ENCODE peak calls at places on chromosomes 12 and 14, in seven cellular contexts. Q is SW 1271, G is NCI-H2227 treated with DMSO at 0.1 percent for 48 hours, J is T1000, A is NCI-H2029, I is GM18507, P is GM13976. T is an unnamed sample.
A peak's percentile ranks its signal among the peaks of the same experiment; 100 is the strongest.

GRCh38 chr12:107057071-107057834 is 36.1 kb downstream of the CRY1 start:
- DNase-seq in Q (no peak), G (no peak), J (no peak), A (no peak), I (no peak), P (no peak), T (no peak)

GRCh38 chr12:38053655-38054464 is 262.7 kb upstream of the ALG10B start:
- DNase-seq in Q (no peak), G (no peak), J (no peak), A (no peak), I (no peak), P (no peak), T (no peak)

GRCh38 chr14:103191856-103192835 is 68.9 kb downstream of the TNFAIP2 start:
- DNase-seq in Q (no peak), G (no peak), J (no peak), A (no peak), I (no peak), P (no peak), T (no peak)

GRCh38 chr12:93990832-93991748 is 157.3 kb upstream of the PLXNC1 start:
- DNase-seq in Q (no peak), G (peak; percentile 78), J (no peak), A (no peak), I (no peak), P (no peak), T (no peak)

GRCh38 chr14:61646366-61647101 is 48.8 kb upstream of the HIF1A start:
- DNase-seq in Q (no peak), G (no peak), J (no peak), A (no peak), I (no peak), P (no peak), T (no peak)

GRCh38 chr12:15650399-15651128 is 138.6 kb downstream of the EPS8 start:
- DNase-seq in Q (no peak), G (no peak), J (no peak), A (no peak), I (no peak), P (no peak), T (no peak)

GRCh38 chr14:100673085-100673806 is 53.4 kb upstream of the DLK1 start:
- DNase-seq in Q (no peak), G (peak; percentile 50), J (no peak), A (peak; percentile 90), I (no peak), P (no peak), T (no peak)

GRCh38 chr14:54564071-54564798 is 2.7 kb upstream of the SAMD4A start:
- DNase-seq in Q (peak; percentile 6), G (peak; percentile 61), J (no peak), A (peak; percentile 45), I (no peak), P (peak; percentile 38), T (no peak)

GRCh38 chr14:52131640-52132320 is 62.9 kb upstream of the NID2 start:
- DNase-seq in Q (peak; percentile 49), G (peak; percentile 47), J (peak; percentile 74), A (peak; percentile 17), I (peak; percentile 29), P (peak; percentile 67), T (peak; percentile 4)

GRCh38 chr12:117350140-117350539 is 11.3 kb downstream of the NOS1 start:
- DNase-seq in Q (no peak), G (no peak), J (no peak), A (no peak), I (no peak), P (no peak), T (no peak)

GRCh38 chr12:105705765-105706164 is 375.3 kb downstream of the C12orf75 start:
- DNase-seq in Q (no peak), G (peak; percentile 7), J (peak; percentile 11), A (peak; percentile 5), I (no peak), P (peak; percentile 14), T (no peak)

GRCh38 chr14:92108345-92109254 is 2.2 kb upstream of the ATXN3 start:
- DNase-seq in Q (no peak), G (peak; percentile 6), J (no peak), A (no peak), I (no peak), P (no peak), T (no peak)

GRCh38 chr12:74538491-74539258 is 1.0 kb downstream of the ATXN7L3B start:
- DNase-seq in Q (no peak), G (no peak), J (no peak), A (peak; percentile 8), I (no peak), P (no peak), T (no peak)

GRCh38 chr12:111975161-111975931 is 37.6 kb downstream of the TMEM116 start:
- DNase-seq in Q (no peak), G (no peak), J (no peak), A (no peak), I (no peak), P (no peak), T (no peak)

GRCh38 chr12:118537481-118537917 is 161.1 kb downstream of the SUDS3 start:
- DNase-seq in Q (no peak), G (peak; percentile 48), J (no peak), A (no peak), I (no peak), P (no peak), T (no peak)

GRCh38 chr12:109113661-109114321 is 2.6 kb upstream of the ACACB start:
- DNase-seq in Q (no peak), G (no peak), J (no peak), A (no peak), I (no peak), P (no peak), T (no peak)

GRCh38 chr12:108133482-108133881 is 4.4 kb downstream of the WSCD2 start:
- DNase-seq in Q (no peak), G (no peak), J (no peak), A (no peak), I (no peak), P (no peak), T (no peak)

GRCh38 chr12:81294325-81295190 is 216.7 kb downstream of the ACSS3 start:
- DNase-seq in Q (no peak), G (no peak), J (no peak), A (no peak), I (no peak), P (no peak), T (no peak)

GRCh38 chr14:69943084-69943797 is 64.0 kb downstream of the SMOC1 start:
- DNase-seq in Q (no peak), G (no peak), J (no peak), A (no peak), I (no peak), P (no peak), T (no peak)

GRCh38 chr14:51020024-51020710 is 74.7 kb downstream of the TRIM9 start:
- DNase-seq in Q (no peak), G (no peak), J (no peak), A (no peak), I (no peak), P (no peak), T (no peak)

GRCh38 chr12:121960541-121960940 is 42.1 kb downstream of the CFAP251 start:
- DNase-seq in Q (no peak), G (no peak), J (no peak), A (no peak), I (no peak), P (no peak), T (no peak)

GRCh38 chr14:102187044-102187443 is 47.3 kb downstream of the WDR20 start:
- DNase-seq in Q (no peak), G (no peak), J (no peak), A (no peak), I (no peak), P (no peak), T (no peak)

GRCh38 chr12:51428256-51428655 is 3.6 kb downstream of the SLC4A8 start:
- DNase-seq in Q (no peak), G (no peak), J (no peak), A (no peak), I (no peak), P (no peak), T (no peak)

GRCh38 chr12:916240-916639 is 33.3 kb downstream of the RAD52 start:
- DNase-seq in Q (no peak), G (no peak), J (no peak), A (no peak), I (no peak), P (no peak), T (no peak)

GRCh38 chr14:22456986-22457594 is 131.9 kb downstream of the DAD1 start:
- DNase-seq in Q (no peak), G (no peak), J (no peak), A (no peak), I (no peak), P (no peak), T (no peak)

GRCh38 chr12:132520421-132521199 is 30.7 kb downstream of the FBRSL1 start:
- DNase-seq in Q (no peak), G (no peak), J (no peak), A (no peak), I (no peak), P (no peak), T (no peak)

GRCh38 chr12:76881152-76881551 is 2.3 kb upstream of the CSRP2 start:
- DNase-seq in Q (no peak), G (peak; percentile 24), J (no peak), A (no peak), I (no peak), P (no peak), T (no peak)

GRCh38 chr12:95966287-95966870 is 23.2 kb downstream of the AMDHD1 start:
- DNase-seq in Q (no peak), G (no peak), J (no peak), A (no peak), I (no peak), P (no peak), T (no peak)

GRCh38 chr12:24463392-24463791 is 485.5 kb downstream of the BCAT1 start:
- DNase-seq in Q (no peak), G (no peak), J (no peak), A (no peak), I (no peak), P (no peak), T (no peak)

GRCh38 chr14:103296007-103296406 is 38.0 kb upstream of the EIF5 start:
- DNase-seq in Q (peak; percentile 11), G (no peak), J (no peak), A (no peak), I (no peak), P (no peak), T (no peak)

GRCh38 chr12:131041216-131041967 is 87.7 kb downstream of the ADGRD1 start:
- DNase-seq in Q (no peak), G (no peak), J (no peak), A (peak; percentile 87), I (no peak), P (no peak), T (no peak)

GRCh38 chr12:63319386-63319785 is 168.4 kb upstream of the AVPR1A start:
- DNase-seq in Q (no peak), G (no peak), J (peak; percentile 9), A (no peak), I (no peak), P (no peak), T (no peak)

GRCh38 chr14:52043690-52044089 is 25.2 kb downstream of the NID2 start:
- DNase-seq in Q (no peak), G (no peak), J (no peak), A (peak; percentile 30), I (peak; percentile 29), P (peak; percentile 40), T (no peak)

GRCh38 chr14:55333785-55334485 is 62.7 kb downstream of the FBXO34 start:
- DNase-seq in Q (no peak), G (no peak), J (no peak), A (no peak), I (no peak), P (no peak), T (no peak)

T was measured in GM12878.